ENCODE peak calls at places on chromosomes 1 and 21, in seven cellular contexts. B, U, M, W, S, V and E are unnamed samples.

GRCh38 chr21:17636711-17637110 is 24.0 kb upstream of the BTG3 start:
- DNase-seq in B (no peak), U (no peak), M (no peak), W (no peak), S (no peak), V (no peak), E (no peak)

GRCh38 chr1:7284839-7285435 is 486.2 kb upstream of the VAMP3 start:
- DNase-seq in B (no peak), U (peak; percentile 59), M (no peak), W (no peak), S (no peak), V (no peak), E (no peak)

GRCh38 chr1:210143465-210144062 is 89.0 kb upstream of the SERTAD4 start:
- DNase-seq in B (peak; percentile 84), U (peak; percentile 68), M (no peak), W (peak; percentile 60), S (peak; percentile 86), V (peak; percentile 37), E (peak; percentile 71)

GRCh38 chr1:118783095-118783758 is 204.9 kb downstream of the TBX15 start:
- DNase-seq in B (no peak), U (no peak), M (no peak), W (no peak), S (no peak), V (no peak), E (no peak)

GRCh38 chr1:39438002-39438401 is 53.4 kb upstream of the BMP8A start:
- DNase-seq in B (no peak), U (no peak), M (no peak), W (no peak), S (no peak), V (no peak), E (no peak)

GRCh38 chr1:101291562-101292035 is 54.8 kb downstream of the S1PR1 start:
- DNase-seq in B (peak; percentile 35), U (peak; percentile 82), M (no peak), W (no peak), S (no peak), V (peak; percentile 56), E (no peak)

GRCh38 chr1:67687649-67688048 is 2.6 kb downstream of the GADD45A start:
- DNase-seq in B (no peak), U (peak; percentile 83), M (no peak), W (no peak), S (no peak), V (no peak), E (no peak)

GRCh38 chr1:101314244-101314643 is 77.4 kb downstream of the S1PR1 start:
- DNase-seq in B (no peak), U (peak; percentile 62), M (no peak), W (no peak), S (no peak), V (no peak), E (no peak)

GRCh38 chr1:168907781-168908180 is 178.8 kb upstream of the DPT start:
- DNase-seq in B (no peak), U (no peak), M (no peak), W (no peak), S (no peak), V (no peak), E (no peak)

GRCh38 chr1:119068427-119068826 is 72.0 kb downstream of the WARS2 start:
- DNase-seq in B (no peak), U (no peak), M (no peak), W (no peak), S (no peak), V (no peak), E (no peak)

GRCh38 chr1:45545019-45545493 is 5.6 kb upstream of the AKR1A1 start:
- DNase-seq in B (no peak), U (no peak), M (no peak), W (no peak), S (no peak), V (no peak), E (no peak)

GRCh38 chr1:51303751-51304196 is 26.6 kb downstream of the TTC39A start:
- DNase-seq in B (no peak), U (peak; percentile 66), M (no peak), W (no peak), S (no peak), V (no peak), E (no peak)

GRCh38 chr21:41536076-41536826 is 28.3 kb upstream of the TMPRSS2 start:
- DNase-seq in B (peak; percentile 85), U (no peak), M (no peak), W (no peak), S (no peak), V (no peak), E (no peak)

GRCh38 chr1:159869173-159869572 is 6.7 kb upstream of the VSIG8 start:
- DNase-seq in B (no peak), U (peak; percentile 86), M (no peak), W (no peak), S (no peak), V (no peak), E (no peak)

GRCh38 chr1:97630968-97631367 is 289.9 kb downstream of the DPYD start:
- DNase-seq in B (no peak), U (no peak), M (no peak), W (no peak), S (no peak), V (no peak), E (no peak)

GRCh38 chr21:27425574-27425973 is 458.7 kb upstream of the ADAMTS5 start:
- DNase-seq in B (no peak), U (peak; percentile 69), M (no peak), W (no peak), S (no peak), V (no peak), E (no peak)

GRCh38 chr1:81937791-81938450 is 137.2 kb downstream of the ADGRL2 start:
- DNase-seq in B (no peak), U (no peak), M (no peak), W (no peak), S (no peak), V (no peak), E (no peak)

GRCh38 chr1:53862507-53862906 is 24.4 kb upstream of the NDC1 start:
- DNase-seq in B (no peak), U (no peak), M (no peak), W (no peak), S (no peak), V (no peak), E (no peak)

GRCh38 chr1:233730809-233731208 is 116.9 kb downstream of the KCNK1 start:
- DNase-seq in B (peak; percentile 26), U (no peak), M (no peak), W (no peak), S (no peak), V (no peak), E (no peak)

GRCh38 chr1:51926171-51926812 is 47.8 kb upstream of the NRDC start:
- DNase-seq in B (no peak), U (peak; percentile 59), M (peak; percentile 27), W (no peak), S (peak; percentile 58), V (no peak), E (no peak)

GRCh38 chr1:191851799-191852595 is 306.3 kb upstream of the RGS18 start:
- DNase-seq in B (no peak), U (peak; percentile 78), M (no peak), W (no peak), S (no peak), V (no peak), E (no peak)

GRCh38 chr1:37399205-37399604 is 75.2 kb upstream of the ZC3H12A start:
- DNase-seq in B (no peak), U (no peak), M (no peak), W (peak; percentile 59), S (no peak), V (no peak), E (no peak)

GRCh38 chr1:88935522-88936222 is 44.3 kb upstream of the GTF2B start:
- DNase-seq in B (peak; percentile 10), U (peak; percentile 52), M (peak; percentile 30), W (no peak), S (no peak), V (no peak), E (no peak)

DNA sequence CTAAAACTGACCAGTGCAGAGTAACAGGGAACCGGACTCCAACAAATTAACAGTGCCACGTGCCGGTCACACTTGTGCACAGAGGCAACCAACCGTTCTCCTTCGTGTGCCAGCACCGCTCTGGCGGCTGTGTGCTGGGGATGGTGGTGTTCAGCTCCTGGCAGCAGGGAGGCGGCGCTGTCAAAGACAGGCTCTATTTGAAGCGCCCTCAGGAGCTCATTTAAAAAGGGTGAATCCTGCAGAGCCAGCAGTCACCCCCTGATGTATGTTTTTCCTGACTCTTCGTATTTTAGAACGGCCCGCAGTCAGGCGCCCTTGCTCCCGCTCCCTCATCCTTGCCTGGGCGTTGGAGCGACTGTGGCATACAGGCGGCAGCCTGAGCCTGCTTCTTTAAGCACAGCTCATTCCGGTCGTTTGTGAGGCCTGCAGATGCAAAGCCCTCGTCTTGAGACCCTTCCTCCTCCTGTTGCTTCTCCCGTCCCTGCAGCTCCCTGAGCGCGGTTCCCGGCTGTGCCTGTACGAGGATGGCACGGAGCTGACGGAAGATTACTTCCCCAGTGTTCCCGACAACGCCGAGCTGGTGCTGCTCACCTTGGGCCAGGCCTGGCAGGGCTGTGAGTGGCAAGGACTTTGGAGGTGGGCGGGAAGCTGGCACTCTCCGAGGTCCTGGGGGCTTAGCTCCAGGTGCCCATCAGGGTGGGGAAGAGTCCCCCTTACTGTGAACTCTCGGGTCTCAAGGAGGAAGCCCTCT is 1.1 kb downstream of the DFFB start:
- DNase-seq in B (peak; percentile 4), U (peak; percentile 36), M (no peak), W (peak; percentile 67), S (peak; percentile 25), V (no peak), E (no peak)
- TF ChIP-seq CTCF in B (no peak), U (peak; percentile 19), M (no peak), W (peak; percentile 32), S (peak; percentile 18), V (peak; percentile 47), E (no peak)

GRCh38 chr21:39307466-39307865 is 6.0 kb downstream of the BRWD1 start:
- DNase-seq in B (no peak), U (no peak), M (no peak), W (no peak), S (no peak), V (no peak), E (no peak)
- TF ChIP-seq CTCF in B (no peak), U (no peak), M (no peak), W (no peak), S (no peak), V (no peak), E (no peak)

DNA sequence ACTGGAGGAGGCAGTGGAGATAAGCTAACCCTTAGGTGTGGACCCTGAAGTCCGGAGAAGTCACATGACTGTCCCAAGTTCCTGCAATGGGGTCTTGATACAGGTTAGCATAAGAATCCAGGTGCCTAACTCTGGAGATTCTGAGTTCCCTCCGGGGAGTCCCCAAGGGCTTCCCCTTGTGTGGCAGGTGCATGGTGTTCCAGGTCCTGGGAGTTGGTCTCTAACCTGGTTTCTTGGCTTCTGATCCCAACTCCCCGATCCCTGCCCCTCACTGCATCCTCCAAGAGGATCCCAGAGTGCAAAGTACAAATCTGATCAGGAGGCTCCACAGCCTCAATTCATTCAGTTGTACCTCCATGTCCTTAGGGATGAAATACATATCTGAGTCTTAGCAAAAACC is 9.3 kb upstream of the C8A start:
- DNase-seq in B (no peak), U (no peak), M (no peak), W (no peak), S (no peak), V (no peak), E (no peak)
- TF ChIP-seq CTCF in B (no peak), U (no peak), M (no peak), W (no peak), S (no peak), V (no peak), E (no peak)

DNA sequence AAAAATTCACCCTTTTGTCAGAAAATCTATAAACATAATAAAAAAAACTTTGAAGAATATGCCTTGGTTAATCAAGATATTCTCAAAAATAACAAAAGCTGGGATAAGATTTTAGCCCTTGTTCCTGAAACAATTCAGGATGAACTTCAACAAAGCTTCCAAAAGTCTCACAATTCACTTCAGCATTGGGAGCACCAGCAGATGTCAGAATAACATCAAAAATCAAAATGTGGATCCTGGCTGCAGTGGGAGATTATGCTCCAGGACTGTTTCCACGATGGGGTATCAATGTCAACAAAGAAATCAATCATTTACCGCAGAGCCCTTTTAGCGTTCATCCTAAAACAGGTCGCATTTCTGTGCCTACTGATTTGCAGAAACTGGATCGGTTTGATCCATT is 35.2 kb downstream of the ZNF670 start:
- DNase-seq in B (no peak), U (no peak), M (no peak), W (no peak), S (no peak), V (no peak), E (no peak)
- TF ChIP-seq CTCF in B (no peak), U (no peak), M (no peak), W (peak; percentile 40), S (no peak), V (no peak), E (no peak)